ENCODE peak calls at places on chromosomes 4 and X, in eight cellular contexts. One of them, this sample, is unnamed.

GRCh38 chr4:174317531-174317930 is 33.8 kb downstream of the CEP44 start:
- DNase-seq in Peyer's patch: no peak
- DNase-seq in HCT116: no peak
- DNase-seq in AG04450: no peak
- DNase-seq in NB4: no peak
- DNase-seq in endothelial cell: no peak
- DNase-seq in progenitor cell of endocrine pancreas: no peak
- DNase-seq in tibial nerve: no peak
- DNase-seq in this sample: no peak

GRCh38 chr4:5429747-5430146 is 278.6 kb downstream of the EVC2 start:
- DNase-seq in Peyer's patch: no peak
- DNase-seq in HCT116: no peak
- DNase-seq in AG04450: no peak
- DNase-seq in NB4: no peak
- DNase-seq in endothelial cell: no peak
- DNase-seq in progenitor cell of endocrine pancreas: no peak
- DNase-seq in tibial nerve: no peak
- DNase-seq in this sample: no peak

GRCh38 chr4:150999091-150999490 is 16.0 kb downstream of the LRBA start:
- DNase-seq in Peyer's patch: no peak
- DNase-seq in HCT116: no peak
- DNase-seq in AG04450: no peak
- DNase-seq in NB4: peak; percentile 47
- DNase-seq in endothelial cell: no peak
- DNase-seq in progenitor cell of endocrine pancreas: no peak
- DNase-seq in tibial nerve: no peak
- DNase-seq in this sample: no peak

GRCh38 chr4:19300213-19300612 is 951.5 kb upstream of the SLIT2 start:
- DNase-seq in Peyer's patch: no peak
- DNase-seq in HCT116: no peak
- DNase-seq in AG04450: no peak
- DNase-seq in NB4: no peak
- DNase-seq in endothelial cell: no peak
- DNase-seq in progenitor cell of endocrine pancreas: no peak
- DNase-seq in tibial nerve: no peak
- DNase-seq in this sample: no peak

GRCh38 chrX:28757290-28757689 is 170.0 kb downstream of the IL1RAPL1 start:
- DNase-seq in Peyer's patch: no peak
- DNase-seq in HCT116: no peak
- DNase-seq in AG04450: no peak
- DNase-seq in NB4: no peak
- DNase-seq in endothelial cell: no peak
- DNase-seq in progenitor cell of endocrine pancreas: no peak
- DNase-seq in tibial nerve: no peak
- DNase-seq in this sample: no peak

GRCh38 chrX:79708581-79708980 is 306.0 kb upstream of the TBX22 start:
- DNase-seq in Peyer's patch: no peak
- DNase-seq in HCT116: no peak
- DNase-seq in AG04450: no peak
- DNase-seq in NB4: no peak
- DNase-seq in endothelial cell: no peak
- DNase-seq in progenitor cell of endocrine pancreas: no peak
- DNase-seq in tibial nerve: no peak
- DNase-seq in this sample: no peak

GRCh38 chrX:47030339-47030738 is 47.9 kb upstream of the RGN start:
- DNase-seq in Peyer's patch: no peak
- DNase-seq in HCT116: peak; percentile 51
- DNase-seq in AG04450: peak; percentile 26
- DNase-seq in NB4: peak; percentile 67
- DNase-seq in endothelial cell: peak; percentile 18
- DNase-seq in progenitor cell of endocrine pancreas: no peak
- DNase-seq in tibial nerve: no peak
- DNase-seq in this sample: no peak

GRCh38 chr4:1310796-1311715 is 21.4 kb downstream of the MAEA start:
- DNase-seq in Peyer's patch: no peak
- DNase-seq in HCT116: no peak
- DNase-seq in AG04450: no peak
- DNase-seq in NB4: no peak
- DNase-seq in endothelial cell: no peak
- DNase-seq in progenitor cell of endocrine pancreas: no peak
- DNase-seq in tibial nerve: no peak
- DNase-seq in this sample: no peak

GRCh38 chrX:7706032-7706431 is 136.9 kb upstream of the VCX start:
- DNase-seq in Peyer's patch: no peak
- DNase-seq in HCT116: no peak
- DNase-seq in AG04450: no peak
- DNase-seq in NB4: no peak
- DNase-seq in endothelial cell: no peak
- DNase-seq in progenitor cell of endocrine pancreas: no peak
- DNase-seq in tibial nerve: no peak
- DNase-seq in this sample: no peak

GRCh38 chr4:6195602-6196319 is 4.6 kb downstream of the JAKMIP1 start:
- DNase-seq in Peyer's patch: no peak
- DNase-seq in HCT116: no peak
- DNase-seq in AG04450: no peak
- DNase-seq in NB4: no peak
- DNase-seq in endothelial cell: no peak
- DNase-seq in progenitor cell of endocrine pancreas: no peak
- DNase-seq in tibial nerve: no peak
- DNase-seq in this sample: no peak

GRCh38 chrX:47297874-47298273 is 65.1 kb downstream of the USP11 start:
- DNase-seq in Peyer's patch: no peak
- DNase-seq in HCT116: peak; percentile 23
- DNase-seq in AG04450: no peak
- DNase-seq in NB4: no peak
- DNase-seq in endothelial cell: no peak
- DNase-seq in progenitor cell of endocrine pancreas: no peak
- DNase-seq in tibial nerve: no peak
- DNase-seq in this sample: no peak

GRCh38 chr4:73139991-73140390 is 70.5 kb upstream of the COX18 start:
- DNase-seq in Peyer's patch: no peak
- DNase-seq in HCT116: no peak
- DNase-seq in AG04450: no peak
- DNase-seq in NB4: no peak
- DNase-seq in endothelial cell: no peak
- DNase-seq in progenitor cell of endocrine pancreas: no peak
- DNase-seq in tibial nerve: no peak
- DNase-seq in this sample: no peak

GRCh38 chr4:73137121-73137520 is 67.6 kb upstream of the COX18 start:
- DNase-seq in Peyer's patch: no peak
- DNase-seq in HCT116: no peak
- DNase-seq in AG04450: no peak
- DNase-seq in NB4: no peak
- DNase-seq in endothelial cell: no peak
- DNase-seq in progenitor cell of endocrine pancreas: no peak
- DNase-seq in tibial nerve: no peak
- DNase-seq in this sample: no peak

GRCh38 chr4:73139245-73139644 is 69.7 kb upstream of the COX18 start:
- DNase-seq in Peyer's patch: no peak
- DNase-seq in HCT116: no peak
- DNase-seq in AG04450: no peak
- DNase-seq in NB4: no peak
- DNase-seq in endothelial cell: no peak
- DNase-seq in progenitor cell of endocrine pancreas: no peak
- DNase-seq in tibial nerve: no peak
- DNase-seq in this sample: no peak

GRCh38 chr4:73142995-73143547 is 73.6 kb upstream of the COX18 start:
- DNase-seq in Peyer's patch: no peak
- DNase-seq in HCT116: no peak
- DNase-seq in AG04450: no peak
- DNase-seq in NB4: no peak
- DNase-seq in endothelial cell: no peak
- DNase-seq in progenitor cell of endocrine pancreas: no peak
- DNase-seq in tibial nerve: no peak
- DNase-seq in this sample: no peak
- TF ChIP-seq CTCF in Peyer's patch: peak; percentile 3
- TF ChIP-seq CTCF in HCT116: peak; percentile 45
- TF ChIP-seq CTCF in AG04450: peak; percentile 25
- TF ChIP-seq CTCF in NB4: no peak
- TF ChIP-seq CTCF in endothelial cell: no peak
- TF ChIP-seq CTCF in progenitor cell of endocrine pancreas: peak; percentile 42
- TF ChIP-seq CTCF in tibial nerve: no peak
- TF ChIP-seq CTCF in this sample: no peak

GRCh38 chrX:78199851-78200250 is 60.4 kb upstream of the TAF9B start:
- DNase-seq in Peyer's patch: no peak
- DNase-seq in HCT116: peak; percentile 8
- DNase-seq in AG04450: no peak
- DNase-seq in NB4: peak; percentile 38
- DNase-seq in endothelial cell: no peak
- DNase-seq in progenitor cell of endocrine pancreas: no peak
- DNase-seq in tibial nerve: no peak
- DNase-seq in this sample: no peak
- TF ChIP-seq CTCF in Peyer's patch: peak; percentile 32
- TF ChIP-seq CTCF in HCT116: peak; percentile 43
- TF ChIP-seq CTCF in AG04450: peak; percentile 26
- TF ChIP-seq CTCF in NB4: peak; percentile 6
- TF ChIP-seq CTCF in endothelial cell: peak; percentile 36
- TF ChIP-seq CTCF in progenitor cell of endocrine pancreas: peak; percentile 39
- TF ChIP-seq CTCF in tibial nerve: no peak
- TF ChIP-seq CTCF in this sample: no peak

GRCh38 chr4:164748375-164748774 is 5.6 kb upstream of the SMIM31 start:
- DNase-seq in Peyer's patch: no peak
- DNase-seq in HCT116: peak; percentile 13
- DNase-seq in AG04450: no peak
- DNase-seq in NB4: peak; percentile 16
- DNase-seq in endothelial cell: no peak
- DNase-seq in progenitor cell of endocrine pancreas: no peak
- DNase-seq in tibial nerve: no peak
- DNase-seq in this sample: no peak
- TF ChIP-seq CTCF in Peyer's patch: peak; percentile 50
- TF ChIP-seq CTCF in HCT116: peak; percentile 46
- TF ChIP-seq CTCF in AG04450: peak; percentile 40
- TF ChIP-seq CTCF in NB4: no peak
- TF ChIP-seq CTCF in endothelial cell: peak; percentile 66
- TF ChIP-seq CTCF in progenitor cell of endocrine pancreas: peak; percentile 65
- TF ChIP-seq CTCF in tibial nerve: peak; percentile 23
- TF ChIP-seq CTCF in this sample: no peak

GRCh38 chrX:64885850-64886249 is 90.4 kb downstream of the ZC4H2 start:
- DNase-seq in Peyer's patch: no peak
- DNase-seq in HCT116: peak; percentile 4
- DNase-seq in AG04450: no peak
- DNase-seq in NB4: peak; percentile 12
- DNase-seq in endothelial cell: peak; percentile 9
- DNase-seq in progenitor cell of endocrine pancreas: no peak
- DNase-seq in tibial nerve: no peak
- DNase-seq in this sample: no peak
- TF ChIP-seq CTCF in Peyer's patch: peak; percentile 33
- TF ChIP-seq CTCF in HCT116: peak; percentile 53
- TF ChIP-seq CTCF in AG04450: no peak
- TF ChIP-seq CTCF in NB4: peak; percentile 52
- TF ChIP-seq CTCF in endothelial cell: peak; percentile 48
- TF ChIP-seq CTCF in progenitor cell of endocrine pancreas: peak; percentile 52
- TF ChIP-seq CTCF in tibial nerve: no peak
- TF ChIP-seq CTCF in this sample: no peak

GRCh38 chr4:73257995-73258667 is 467 bp downstream of the ANKRD17 start:
- DNase-seq in Peyer's patch: peak; percentile 29
- DNase-seq in HCT116: no peak
- DNase-seq in AG04450: no peak
- DNase-seq in NB4: peak; percentile 69
- DNase-seq in endothelial cell: no peak
- DNase-seq in progenitor cell of endocrine pancreas: peak; percentile 20
- DNase-seq in tibial nerve: peak; percentile 18
- DNase-seq in this sample: peak; percentile 58
- TF ChIP-seq CTCF in Peyer's patch: peak; percentile 12
- TF ChIP-seq CTCF in HCT116: peak; percentile 34
- TF ChIP-seq CTCF in AG04450: no peak
- TF ChIP-seq CTCF in NB4: no peak
- TF ChIP-seq CTCF in endothelial cell: no peak
- TF ChIP-seq CTCF in progenitor cell of endocrine pancreas: peak; percentile 14
- TF ChIP-seq CTCF in tibial nerve: peak; percentile 14
- TF ChIP-seq CTCF in this sample: peak; percentile 12

GRCh38 chr4:102827674-102828496 is 534 bp upstream of the UBE2D3 start:
- DNase-seq in Peyer's patch: peak; percentile 99
- DNase-seq in HCT116: peak; percentile 100
- DNase-seq in AG04450: peak; percentile 100
- DNase-seq in NB4: peak; percentile 100
- DNase-seq in endothelial cell: peak; percentile 94
- DNase-seq in progenitor cell of endocrine pancreas: peak; percentile 92
- DNase-seq in tibial nerve: peak; percentile 98
- DNase-seq in this sample: peak; percentile 100
- TF ChIP-seq CTCF in Peyer's patch: no peak
- TF ChIP-seq CTCF in HCT116: no peak
- TF ChIP-seq CTCF in AG04450: no peak
- TF ChIP-seq CTCF in NB4: no peak
- TF ChIP-seq CTCF in endothelial cell: no peak
- TF ChIP-seq CTCF in progenitor cell of endocrine pancreas: no peak
- TF ChIP-seq CTCF in tibial nerve: no peak
- TF ChIP-seq CTCF in this sample: no peak

DNA sequence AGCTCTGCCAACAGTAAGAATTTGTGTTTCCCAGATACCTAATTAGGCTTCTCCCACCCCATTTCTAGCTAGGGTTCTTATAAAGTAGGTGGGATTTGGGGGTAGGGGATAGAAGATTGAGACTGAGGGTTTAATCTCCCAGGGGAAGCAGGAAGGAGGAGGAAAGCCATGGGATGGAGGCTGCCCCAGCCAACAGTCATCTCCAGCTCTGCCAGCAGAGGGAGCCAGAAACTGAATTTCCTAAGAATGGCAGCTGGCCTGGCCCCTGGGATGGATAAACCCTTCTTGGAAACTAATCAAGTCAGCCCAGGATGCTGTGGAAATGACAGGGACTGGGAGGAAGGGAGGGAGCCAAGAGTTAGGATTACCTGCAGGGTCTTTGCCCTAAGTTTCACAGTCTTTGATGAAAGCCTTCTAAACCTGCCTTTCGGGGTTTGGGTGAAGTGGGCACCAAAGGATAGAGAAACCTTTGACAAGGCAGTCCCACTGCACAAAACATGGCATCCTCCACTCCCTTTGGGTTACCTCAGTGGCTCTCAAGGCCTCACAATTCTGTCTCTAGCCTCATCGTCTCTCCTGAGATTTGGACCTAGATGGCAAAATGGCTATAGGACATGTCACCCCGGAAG is 6.7 kb upstream of the ERCC6L start:
- DNase-seq in Peyer's patch: peak; percentile 25
- DNase-seq in HCT116: peak; percentile 13
- DNase-seq in AG04450: no peak
- DNase-seq in NB4: peak; percentile 54
- DNase-seq in endothelial cell: peak; percentile 62
- DNase-seq in progenitor cell of endocrine pancreas: peak; percentile 41
- DNase-seq in tibial nerve: no peak
- DNase-seq in this sample: no peak
- TF ChIP-seq CTCF in Peyer's patch: peak; percentile 81
- TF ChIP-seq CTCF in HCT116: peak; percentile 61
- TF ChIP-seq CTCF in AG04450: peak; percentile 72
- TF ChIP-seq CTCF in NB4: peak; percentile 71
- TF ChIP-seq CTCF in endothelial cell: peak; percentile 58
- TF ChIP-seq CTCF in progenitor cell of endocrine pancreas: peak; percentile 64
- TF ChIP-seq CTCF in tibial nerve: peak; percentile 52
- TF ChIP-seq CTCF in this sample: no peak

This sample was measured in ovary.